ENCODE peak calls at places on chromosomes 16 and 17, in five cellular contexts. C is RWPE1, L is epithelial cell of esophagus, W is MM.1S, E is coronary artery. A is an unnamed sample.

GRCh38 chr16:11076259-11077018 is 132.1 kb downstream of the CLEC16A start:
- DNase-seq in E (no peak), C (no peak), L (no peak), W (no peak), A (no peak)

GRCh38 chr16:9911231-9911630 is 271.0 kb downstream of the GRIN2A start:
- DNase-seq in C (no peak), W (no peak), L (no peak), E (no peak), A (no peak)

GRCh38 chr17:66123163-66123562 is 68.8 kb downstream of the CEP112 start:
- DNase-seq in L (peak; percentile 25), W (no peak), E (no peak), C (no peak), A (no peak)

GRCh38 chr17:9676742-9677387 is 31.5 kb downstream of the USP43 start:
- DNase-seq in L (peak; percentile 99), E (no peak), C (peak; percentile 91), W (no peak), A (no peak)

GRCh38 chr17:27585153-27585681 is 45.8 kb upstream of the LGALS9 start:
- DNase-seq in E (no peak), C (no peak), L (no peak), W (no peak), A (no peak)

GRCh38 chr16:11296706-11297491 is 15.8 kb upstream of the PRM1 start:
- DNase-seq in C (no peak), W (no peak), L (peak; percentile 55), E (no peak), A (no peak)

GRCh38 chr17:16415031-16415924 is at the start of gene TRPV2:
- DNase-seq in L (no peak), E (no peak), W (peak; percentile 63), C (no peak), A (no peak)

GRCh38 chr17:8384801-8385335 is 1.9 kb upstream of the RPL26 start:
- DNase-seq in C (peak; percentile 44), E (no peak), W (no peak), L (peak; percentile 73), A (no peak)

GRCh38 chr17:752620-753219 is 656 bp upstream of the GEMIN4 start:
- DNase-seq in C (no peak), E (no peak), W (no peak), L (peak; percentile 39), A (no peak)

GRCh38 chr17:46002311-46002972 is 3.4 kb downstream of the STH start:
- DNase-seq in E (no peak), C (peak; percentile 70), W (peak; percentile 56), L (peak; percentile 62), A (peak; percentile 89)

GRCh38 chr16:68022278-68022727 is 729 bp downstream of the DDX28 start:
- DNase-seq in L (no peak), E (no peak), C (no peak), W (no peak), A (no peak)

GRCh38 chr16:57216968-57217367 is 28.1 kb upstream of the ARL2BP start:
- DNase-seq in W (no peak), L (no peak), E (no peak), C (no peak), A (no peak)

GRCh38 chr16:89026121-89026612 is 49.2 kb upstream of the CBFA2T3 start:
- DNase-seq in L (no peak), W (no peak), E (no peak), C (no peak), A (no peak)

GRCh38 chr16:59046335-59046734 is 312.2 kb upstream of the GOT2 start:
- DNase-seq in L (no peak), E (no peak), W (no peak), C (no peak), A (no peak)

GRCh38 chr16:2224183-2224486 is 744 bp downstream of the E4F1 start:
- DNase-seq in W (peak; percentile 49), C (no peak), E (no peak), L (no peak), A (no peak)
- TF ChIP-seq CTCF in W (peak; percentile 26), C (peak; percentile 1), E (no peak), L (peak; percentile 15), A (peak; percentile 43)

DNA sequence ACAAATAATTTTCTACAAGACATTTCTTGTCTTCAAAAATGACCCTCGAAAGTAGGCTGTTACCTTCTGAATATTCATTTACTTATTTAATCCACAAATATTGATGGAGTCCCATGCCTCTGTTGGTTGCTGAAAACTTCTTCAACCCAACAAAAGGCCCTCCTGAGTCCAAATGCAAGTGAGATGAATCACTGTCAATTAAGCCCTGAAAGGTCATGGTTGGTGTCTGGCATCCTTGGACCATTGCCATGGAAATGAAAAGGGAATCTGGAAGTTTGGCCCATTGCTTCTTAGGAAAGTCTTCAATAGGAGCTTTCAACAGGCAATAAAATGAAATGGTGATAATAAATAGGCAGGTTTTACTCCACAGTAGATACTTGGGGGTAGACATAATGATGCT is 364.7 kb upstream of the DYNLRB2 start:
- DNase-seq in L (peak; percentile 24), C (peak; percentile 13), W (no peak), E (no peak), A (no peak)
- TF ChIP-seq CTCF in L (no peak), C (no peak), W (no peak), E (no peak), A (no peak)

GRCh38 chr16:70250748-70251650 is 741 bp downstream of the EXOSC6 start:
- DNase-seq in E (no peak), L (peak; percentile 62), C (peak; percentile 45), W (peak; percentile 36), A (no peak)

GRCh38 chr16:70254095-70254964 is 2.6 kb upstream of the EXOSC6 start:
- DNase-seq in E (no peak), W (no peak), C (no peak), L (no peak), A (peak; percentile 74)

GRCh38 chr16:70253291-70254094 is 1.8 kb upstream of the EXOSC6 start:
- DNase-seq in C (peak; percentile 32), E (no peak), W (peak; percentile 33), L (peak; percentile 58), A (peak; percentile 85)

GRCh38 chr16:70251651-70252354 is at the start of gene EXOSC6:
- DNase-seq in L (peak; percentile 96), W (peak; percentile 95), C (peak; percentile 92), E (peak; percentile 93), A (peak; percentile 97)

GRCh38 chr16:70252355-70252988 is 732 bp upstream of the EXOSC6 start:
- DNase-seq in E (no peak), L (peak; percentile 46), C (no peak), W (no peak), A (peak; percentile 85)
- TF ChIP-seq CTCF in E (no peak), L (peak; percentile 57), C (no peak), W (peak; percentile 43), A (peak; percentile 57)

DNA sequence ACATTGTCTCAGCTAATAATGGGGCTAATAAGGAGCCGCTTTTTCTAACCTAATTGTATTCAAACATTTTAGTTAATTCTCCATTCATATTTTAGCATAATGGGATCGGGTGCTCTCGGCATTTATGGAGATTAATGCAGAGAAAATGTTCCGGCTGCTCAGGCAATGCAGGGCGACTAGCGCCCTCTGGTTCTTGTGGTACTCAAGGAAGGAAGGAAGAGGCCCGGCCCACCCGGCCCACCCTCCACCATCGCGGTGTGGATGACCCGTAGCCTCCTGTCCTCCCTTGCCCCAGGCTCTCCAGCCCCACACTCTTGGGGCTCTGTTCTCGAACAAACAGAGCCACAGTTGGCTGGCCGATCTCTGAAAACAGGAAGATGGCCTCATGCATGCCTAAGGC is 21.1 kb upstream of the ABCC3 start:
- DNase-seq in W (no peak), E (no peak), C (no peak), L (no peak), A (no peak)
- TF ChIP-seq CTCF in W (no peak), E (no peak), C (no peak), L (no peak), A (no peak)

GRCh38 chr17:7214300-7215135 is 5.1 kb downstream of the DLG4 start:
- DNase-seq in W (peak; percentile 96), E (peak; percentile 99), L (peak; percentile 96), C (peak; percentile 98), A (peak; percentile 99)
- TF ChIP-seq CTCF in W (peak; percentile 54), E (no peak), L (peak; percentile 74), C (peak; percentile 60), A (peak; percentile 64)

GRCh38 chr16:30186782-30187555 is 3.6 kb downstream of the CORO1A start:
- DNase-seq in C (no peak), W (peak; percentile 52), E (peak; percentile 75), L (peak; percentile 60), A (no peak)
- TF ChIP-seq CTCF in C (peak; percentile 84), W (peak; percentile 73), E (no peak), L (peak; percentile 76), A (peak; percentile 43)

GRCh38 chr17:39077874-39078273 is 73.6 kb downstream of the PLXDC1 start:
- DNase-seq in E (no peak), C (no peak), W (no peak), L (no peak), A (no peak)
- TF ChIP-seq CTCF in E (no peak), C (no peak), W (no peak), L (peak; percentile 7), A (peak; percentile 12)

GRCh38 chr16:85689950-85690320 is 1.2 kb upstream of the GINS2 start:
- DNase-seq in W (no peak), C (no peak), L (no peak), E (no peak), A (no peak)
- TF ChIP-seq CTCF in W (no peak), C (no peak), L (no peak), E (no peak), A (no peak)

A was measured in osteocyte.